ENCODE peak calls at places on chromosome 14, in six cellular contexts. W, H, G, P, K and R are unnamed samples.

GRCh38 chr14:99568567-99569560 is 35.1 kb downstream of the CCDC85C start:
- DNase-seq in W (no peak), H (no peak), G (peak; percentile 51), P (peak; percentile 5), K (no peak), R (no peak)

GRCh38 chr14:96192975-96193805 is 11.4 kb upstream of the BDKRB2 start:
- DNase-seq in W (no peak), H (no peak), G (no peak), P (no peak), K (no peak), R (peak; percentile 51)

GRCh38 chr14:100577321-100577985 is 9.8 kb downstream of the BEGAIN start:
- DNase-seq in W (no peak), H (no peak), G (no peak), P (no peak), K (no peak), R (no peak)

GRCh38 chr14:96177766-96178377 is 26.8 kb upstream of the BDKRB2 start:
- DNase-seq in W (peak; percentile 19), H (no peak), G (no peak), P (no peak), K (no peak), R (no peak)

GRCh38 chr14:50388256-50388931 is 8.3 kb downstream of the CDKL1 start:
- DNase-seq in W (no peak), H (no peak), G (no peak), P (no peak), K (no peak), R (no peak)

GRCh38 chr14:22112004-22112403 is 438.4 kb upstream of the OR4E1 start:
- DNase-seq in W (peak; percentile 31), H (no peak), G (no peak), P (no peak), K (no peak), R (no peak)

GRCh38 chr14:88232783-88233182 is 90.3 kb downstream of the KCNK10 start:
- DNase-seq in W (no peak), H (no peak), G (no peak), P (no peak), K (no peak), R (no peak)

GRCh38 chr14:23605931-23606585 is 27.5 kb upstream of the JPH4 start:
- DNase-seq in W (no peak), H (peak; percentile 37), G (no peak), P (no peak), K (no peak), R (no peak)

GRCh38 chr14:52844262-52845060 is 53.1 kb upstream of the GNPNAT1 start:
- DNase-seq in W (no peak), H (no peak), G (no peak), P (no peak), K (no peak), R (no peak)

GRCh38 chr14:43052897-43053296 is 1446.2 kb downstream of the LRFN5 start:
- DNase-seq in W (no peak), H (no peak), G (no peak), P (no peak), K (no peak), R (no peak)

GRCh38 chr14:28676481-28676880 is 90.1 kb upstream of the FOXG1 start:
- DNase-seq in W (no peak), H (no peak), G (peak; percentile 24), P (no peak), K (no peak), R (no peak)

GRCh38 chr14:34781242-34781641 is 66.8 kb upstream of the CFL2 start:
- DNase-seq in W (no peak), H (peak; percentile 20), G (peak; percentile 14), P (peak; percentile 37), K (no peak), R (no peak)

GRCh38 chr14:30588873-30589272 is 29.9 kb downstream of the G2E3 start:
- DNase-seq in W (no peak), H (no peak), G (no peak), P (no peak), K (no peak), R (no peak)

GRCh38 chr14:75720828-75721227 is 59.8 kb downstream of the TTLL5 start:
- DNase-seq in W (no peak), H (no peak), G (no peak), P (no peak), K (no peak), R (peak; percentile 25)

GRCh38 chr14:28577187-28577586 is 189.4 kb upstream of the FOXG1 start:
- DNase-seq in W (no peak), H (no peak), G (no peak), P (no peak), K (no peak), R (no peak)

GRCh38 chr14:56703947-56704346 is 106.3 kb downstream of the OTX2 start:
- DNase-seq in W (no peak), H (no peak), G (no peak), P (no peak), K (no peak), R (no peak)

GRCh38 chr14:24032727-24033418 is 18.9 kb upstream of the CARMIL3 start:
- DNase-seq in W (no peak), H (no peak), G (no peak), P (no peak), K (no peak), R (no peak)

GRCh38 chr14:103444837-103445524 is 59.8 kb downstream of the MARK3 start:
- DNase-seq in W (no peak), H (no peak), G (no peak), P (no peak), K (no peak), R (no peak)

GRCh38 chr14:23356662-23357061 is 4.0 kb upstream of the SLC22A17 start:
- DNase-seq in W (no peak), H (no peak), G (no peak), P (no peak), K (no peak), R (no peak)

GRCh38 chr14:102910442-102910841 is 12.0 kb upstream of the AMN start:
- DNase-seq in W (no peak), H (no peak), G (no peak), P (no peak), K (no peak), R (no peak)

GRCh38 chr14:92693998-92694780 is 54.2 kb downstream of the LGMN start:
- DNase-seq in W (no peak), H (no peak), G (no peak), P (no peak), K (no peak), R (no peak)

GRCh38 chr14:92362781-92363235 is 39.8 kb downstream of the SLC24A4 start:
- DNase-seq in W (no peak), H (no peak), G (no peak), P (no peak), K (no peak), R (peak; percentile 46)